ENCODE peak calls at places on chromosomes 12 and 14, in five cellular contexts. S is fibroblast of the aortic adventitia, V is PC-9, D is endothelial cell, A is Calu3. K is an unnamed sample.

GRCh38 chr14:75562048-75562447 is 16.4 kb upstream of the FLVCR2 start:
- DNase-seq in S (no peak), V (peak; percentile 89), D (no peak), A (no peak), K (no peak)

GRCh38 chr12:18224745-18225144 is 36.6 kb upstream of the PIK3C2G start:
- DNase-seq in S (peak; percentile 76), V (no peak), D (no peak), A (no peak), K (no peak)

GRCh38 chr14:99908653-99909250 is 115.5 kb downstream of the EML1 start:
- DNase-seq in S (no peak), V (no peak), D (no peak), A (no peak), K (no peak)

GRCh38 chr14:69994002-69994401 is 114.8 kb downstream of the SMOC1 start:
- DNase-seq in S (no peak), V (no peak), D (no peak), A (no peak), K (no peak)

GRCh38 chr12:102948941-102949352 is 8.5 kb upstream of the ASCL1 start:
- DNase-seq in S (peak; percentile 52), V (no peak), D (peak; percentile 79), A (peak; percentile 70), K (no peak)

GRCh38 chr14:79516009-79516408 is 695.3 kb downstream of the DIO2 start:
- DNase-seq in S (no peak), V (no peak), D (no peak), A (no peak), K (no peak)

GRCh38 chr14:22561661-22562579 is 27.1 kb downstream of the DAD1 start:
- DNase-seq in S (no peak), V (no peak), D (no peak), A (no peak), K (no peak)

GRCh38 chr12:126404293-126404851 is 1339.1 kb downstream of the AACS start:
- DNase-seq in S (no peak), V (peak; percentile 80), D (no peak), A (no peak), K (no peak)

GRCh38 chr14:23866269-23866668 is 87.3 kb upstream of the DHRS4 start:
- DNase-seq in S (no peak), V (no peak), D (no peak), A (no peak), K (no peak)

GRCh38 chr14:100129161-100129589 is 30.3 kb downstream of the DEGS2 start:
- DNase-seq in S (peak; percentile 74), V (no peak), D (no peak), A (no peak), K (no peak)

GRCh38 chr14:61526405-61527312 is 168.7 kb upstream of the HIF1A start:
- DNase-seq in S (no peak), V (peak; percentile 97), D (no peak), A (peak; percentile 69), K (no peak)

GRCh38 chr12:94874086-94874985 is 129.2 kb downstream of the NDUFA12 start:
- DNase-seq in S (no peak), V (no peak), D (no peak), A (no peak), K (no peak)

GRCh38 chr12:70982991-70983390 is 62.5 kb upstream of the PTPRR start:
- DNase-seq in S (no peak), V (no peak), D (no peak), A (no peak), K (no peak)

GRCh38 chr12:118302053-118302452 is 70.7 kb downstream of the TAOK3 start:
- DNase-seq in S (peak; percentile 49), V (peak; percentile 97), D (no peak), A (peak; percentile 45), K (no peak)

GRCh38 chr14:73280903-73281302 is 43.6 kb downstream of the PAPLN start:
- DNase-seq in S (no peak), V (no peak), D (no peak), A (no peak), K (no peak)

GRCh38 chr12:54439521-54440255 is 20.6 kb upstream of the ITGA5 start:
- DNase-seq in S (peak; percentile 89), V (peak; percentile 55), D (no peak), A (no peak), K (no peak)

GRCh38 chr12:39619316-39619659 is 315 bp downstream of the ABCD2 start:
- DNase-seq in S (no peak), V (no peak), D (no peak), A (no peak), K (no peak)

GRCh38 chr12:71694099-71694820 is 8.4 kb downstream of the TMEM19 start:
- DNase-seq in S (no peak), V (no peak), D (no peak), A (no peak), K (no peak)

GRCh38 chr14:57846631-57847030 is 19.3 kb downstream of the SLC35F4 start:
- DNase-seq in S (peak; percentile 76), V (no peak), D (no peak), A (no peak), K (no peak)

GRCh38 chr12:124309744-124310143 is 14.9 kb downstream of the RFLNA start:
- DNase-seq in S (no peak), V (no peak), D (no peak), A (no peak), K (no peak)

GRCh38 chr12:29796823-29797263 is 13.1 kb upstream of the TMTC1 start:
- DNase-seq in S (peak; percentile 94), V (peak; percentile 83), D (no peak), A (peak; percentile 14), K (no peak)

GRCh38 chr14:105398726-105399440 is 545 bp downstream of the TEX22 start:
- DNase-seq in S (no peak), V (no peak), D (peak; percentile 65), A (peak; percentile 18), K (no peak)

GRCh38 chr14:77037886-77038511 is 9.5 kb upstream of the IRF2BPL start:
- DNase-seq in S (peak; percentile 33), V (no peak), D (no peak), A (no peak), K (peak; percentile 85)

GRCh38 chr14:60648934-60649814 is at the start of gene SIX1:
- DNase-seq in S (peak; percentile 92), V (peak; percentile 82), D (peak; percentile 70), A (peak; percentile 86), K (no peak)

GRCh38 chr12:57765003-57765697 is 1.7 kb downstream of the CYP27B1 start:
- DNase-seq in S (no peak), V (no peak), D (peak; percentile 44), A (peak; percentile 68), K (no peak)

GRCh38 chr12:58915634-58916033 is 4.7 kb downstream of the LRIG3 start:
- DNase-seq in S (peak; percentile 87), V (no peak), D (no peak), A (no peak), K (no peak)

GRCh38 chr12:22729898-22730443 is 105.0 kb downstream of the ETNK1 start:
- DNase-seq in S (peak; percentile 97), V (no peak), D (no peak), A (no peak), K (no peak)

GRCh38 chr12:26238341-26239126 is 43.2 kb downstream of the SSPN start:
- DNase-seq in S (peak; percentile 88), V (no peak), D (no peak), A (no peak), K (no peak)

GRCh38 chr12:5309654-5310053 is 122.3 kb upstream of the NTF3 start:
- DNase-seq in S (peak; percentile 1), V (no peak), D (no peak), A (no peak), K (no peak)

DNA sequence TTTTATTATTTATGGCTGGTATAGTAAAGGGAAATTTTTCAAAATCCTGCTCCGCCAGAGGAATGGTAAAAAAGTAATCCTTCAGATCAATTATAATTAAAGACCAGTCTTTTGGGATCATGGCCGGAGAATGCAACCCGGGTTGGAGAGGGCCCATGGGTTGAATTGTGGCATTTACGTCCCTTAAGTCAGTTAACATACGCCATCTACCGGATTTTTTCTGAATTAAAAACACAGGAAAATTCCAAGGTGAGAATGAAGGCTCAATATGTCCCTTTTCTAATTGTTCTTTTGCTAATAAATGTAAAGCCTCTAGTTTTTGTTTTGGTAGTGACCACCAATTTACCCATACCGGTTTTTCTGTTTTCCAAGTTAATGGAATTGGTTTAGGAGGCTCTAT is 602.8 kb downstream of the ALG10 start:
- DNase-seq in S (peak; percentile 3), V (peak; percentile 35), D (no peak), A (peak; percentile 4), K (no peak)
- TF ChIP-seq CTCF in S (no peak), V (peak; percentile 79), D (peak; percentile 17), A (no peak), K (peak; percentile 24)

DNA sequence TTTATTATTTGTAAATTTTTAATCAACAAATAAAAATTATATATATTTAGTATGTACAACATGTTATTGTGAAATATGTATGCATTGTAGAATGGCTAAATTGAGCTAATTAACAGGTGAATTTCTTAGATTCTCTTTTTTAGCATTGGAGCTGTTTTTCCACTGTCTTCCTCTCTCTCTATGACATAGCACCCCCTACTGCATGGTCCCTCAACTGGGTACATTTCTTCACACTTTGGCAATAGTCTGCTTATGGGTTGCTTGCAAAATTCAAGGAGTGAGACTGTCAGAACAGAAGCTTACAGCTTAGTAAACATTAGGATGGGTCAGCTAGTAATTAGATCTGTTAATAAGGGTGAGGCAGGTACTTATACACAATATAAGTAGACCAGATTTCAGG is 658.5 kb upstream of the MGAT4C start:
- DNase-seq in S (peak; percentile 78), V (peak; percentile 36), D (peak; percentile 46), A (peak; percentile 56), K (no peak)
- TF ChIP-seq CTCF in S (peak; percentile 76), V (peak; percentile 72), D (peak; percentile 32), A (peak; percentile 44), K (no peak)

GRCh38 chr12:108837680-108838079 is 19.7 kb downstream of the SSH1 start:
- DNase-seq in S (no peak), V (no peak), D (no peak), A (no peak), K (no peak)
- TF ChIP-seq CTCF in S (no peak), V (no peak), D (no peak), A (no peak), K (no peak)

DNA sequence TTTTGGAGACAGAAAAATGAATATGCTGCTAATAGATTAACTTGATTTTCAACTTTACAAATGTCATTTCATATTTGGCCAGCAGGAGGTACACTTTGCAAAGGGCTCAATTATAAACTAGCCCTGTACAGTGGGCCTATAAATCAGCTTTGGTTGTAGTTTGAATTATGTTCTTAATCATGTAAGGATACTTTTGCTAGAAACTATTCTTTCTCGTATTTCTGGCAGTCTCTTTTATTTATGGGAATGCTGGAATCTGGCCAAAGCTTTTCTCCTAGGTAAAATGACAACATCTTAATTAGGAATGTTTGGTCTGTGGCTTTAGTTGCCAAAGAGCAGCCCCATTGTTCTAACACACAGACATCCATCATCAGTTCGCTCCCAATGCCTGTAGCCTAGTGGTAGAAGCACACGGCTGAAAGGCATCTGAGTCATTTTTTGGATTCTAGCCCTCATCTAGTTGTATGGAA is 1322.3 kb upstream of the SEL1L start:
- DNase-seq in S (no peak), V (no peak), D (no peak), A (no peak), K (no peak)
- TF ChIP-seq CTCF in S (no peak), V (peak; percentile 46), D (peak; percentile 81), A (peak; percentile 13), K (peak; percentile 30)

DNA sequence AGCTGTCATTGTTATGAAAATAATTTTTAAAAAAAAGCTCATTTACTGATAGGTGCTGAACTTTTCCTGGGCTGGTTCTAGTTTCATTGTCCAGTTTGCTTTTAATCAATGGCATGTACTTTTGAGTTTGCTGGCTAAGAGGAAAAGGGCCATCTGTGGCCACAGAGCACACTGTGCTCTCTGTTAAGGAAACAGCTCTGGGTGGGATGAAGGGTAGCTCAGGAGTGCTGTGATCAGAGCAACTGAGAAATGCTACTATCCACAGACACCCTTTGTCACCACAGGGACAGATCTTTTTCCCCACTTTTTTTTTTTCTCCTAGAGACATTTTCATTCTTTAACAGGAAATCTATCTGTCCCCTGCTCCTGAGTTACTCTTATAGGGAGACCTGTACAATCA is 387.1 kb upstream of the PRICKLE1 start:
- DNase-seq in S (no peak), V (no peak), D (no peak), A (no peak), K (no peak)
- TF ChIP-seq CTCF in S (no peak), V (no peak), D (no peak), A (no peak), K (no peak)